ENCODE peak calls at places on chromosomes 2 and 18, in seven cellular contexts. B is left ventricle myocardium inferior; P is ovary; C is CD8-positive, alpha-beta T cell; H is OCI-LY7; G is IMR-90; D is cardiac muscle cell. F is an unnamed sample.

GRCh38 chr2:213848631-213849030 is 562.2 kb upstream of the VWC2L start:
- DNase-seq in D (no peak), C (no peak), H (no peak), B (no peak), P (no peak), G (peak; percentile 82), F (no peak)

GRCh38 chr2:127086800-127087737 is 19.9 kb downstream of the BIN1 start:
- DNase-seq in D (peak; percentile 78), B (peak; percentile 83), C (no peak), P (peak; percentile 95), G (peak; percentile 88), H (peak; percentile 37), F (peak; percentile 97)

GRCh38 chr2:214569419-214570035 is 158.7 kb downstream of the VWC2L start:
- DNase-seq in C (no peak), P (no peak), G (no peak), H (no peak), D (no peak), B (no peak), F (no peak)

GRCh38 chr2:75896779-75897366 is 186.2 kb upstream of the GCFC2 start:
- DNase-seq in H (peak; percentile 42), D (peak; percentile 80), B (no peak), P (no peak), G (no peak), C (no peak), F (no peak)

GRCh38 chr18:58507881-58508280 is 121.0 kb downstream of the ALPK2 start:
- DNase-seq in D (no peak), G (no peak), P (no peak), B (no peak), H (no peak), C (no peak), F (no peak)

GRCh38 chr2:60544980-60545560 is 8.4 kb downstream of the BCL11A start:
- DNase-seq in H (peak; percentile 51), B (no peak), G (no peak), C (no peak), D (no peak), P (no peak), F (no peak)

GRCh38 chr18:31979714-31980113 is 36.8 kb upstream of the TRAPPC8 start:
- DNase-seq in C (no peak), B (no peak), G (no peak), H (no peak), D (no peak), P (no peak), F (no peak)

GRCh38 chr2:63850650-63851049 is 9.0 kb downstream of the UGP2 start:
- DNase-seq in G (no peak), B (no peak), C (no peak), D (no peak), H (no peak), P (no peak), F (no peak)

GRCh38 chr18:48023334-48024008 is 93.0 kb upstream of the SMAD2 start:
- DNase-seq in G (peak; percentile 10), B (no peak), P (peak; percentile 65), C (no peak), H (peak; percentile 8), D (peak; percentile 70), F (peak; percentile 62)

GRCh38 chr2:159015174-159015573 is 46.7 kb downstream of the TANC1 start:
- DNase-seq in D (no peak), B (no peak), H (no peak), G (no peak), C (no peak), P (no peak), F (no peak)

GRCh38 chr18:28045176-28045810 is 131.6 kb downstream of the CDH2 start:
- DNase-seq in C (no peak), D (peak; percentile 52), P (no peak), H (no peak), B (no peak), G (peak; percentile 86), F (peak; percentile 39)

GRCh38 chr18:9758624-9759075 is 50.5 kb downstream of the RAB31 start:
- DNase-seq in D (no peak), H (no peak), G (no peak), C (no peak), B (no peak), P (no peak), F (no peak)

GRCh38 chr2:57758686-57759085 is 287.9 kb upstream of the VRK2 start:
- DNase-seq in B (no peak), D (no peak), H (no peak), P (no peak), C (no peak), G (no peak), F (no peak)

DNA sequence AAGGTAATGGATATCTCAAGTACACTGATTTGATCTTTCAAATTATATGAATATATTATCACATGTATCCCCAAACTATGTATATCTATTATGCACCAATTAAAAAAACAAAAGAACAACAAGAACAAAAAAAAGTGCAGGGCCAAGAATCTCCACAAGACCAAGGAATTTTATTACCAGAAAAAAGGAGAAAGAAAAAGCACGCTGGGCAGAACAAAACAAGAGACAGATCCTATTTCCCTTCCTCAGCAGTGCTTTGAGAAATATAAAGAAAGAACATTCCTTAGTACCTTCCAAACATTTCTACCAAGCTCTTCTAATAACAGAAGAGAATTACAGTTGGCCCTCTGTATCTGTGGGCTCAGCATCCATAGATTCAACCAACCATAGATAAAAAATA is 144.7 kb upstream of the CREB1 start:
- DNase-seq in D (no peak), B (no peak), P (no peak), G (no peak), H (no peak), C (no peak), F (no peak)
- H3K4me3 ChIP-seq in D (no peak overlapping the region), B (no peak overlapping the region), P (no peak overlapping the region), G (no peak overlapping the region), H (no peak overlapping the region), C (no peak overlapping the region), F (no peak overlapping the region)

GRCh38 chr18:79479114-79479760 is 83.5 kb downstream of the NFATC1 start:
- DNase-seq in P (peak; percentile 13), C (no peak), B (no peak), H (no peak), D (no peak), G (no peak), F (no peak)
- H3K4me1 ChIP-seq in P (no peaks in the 10 kb centered on the region), C (peaks cover 14% of the 10 kb centered on the region), B (no peaks in the 10 kb centered on the region), H (peaks cover 15% of the 10 kb centered on the region), D (no peaks in the 10 kb centered on the region), G (peaks cover 1% of the 10 kb centered on the region), F (peaks cover 4% of the 10 kb centered on the region)

DNA sequence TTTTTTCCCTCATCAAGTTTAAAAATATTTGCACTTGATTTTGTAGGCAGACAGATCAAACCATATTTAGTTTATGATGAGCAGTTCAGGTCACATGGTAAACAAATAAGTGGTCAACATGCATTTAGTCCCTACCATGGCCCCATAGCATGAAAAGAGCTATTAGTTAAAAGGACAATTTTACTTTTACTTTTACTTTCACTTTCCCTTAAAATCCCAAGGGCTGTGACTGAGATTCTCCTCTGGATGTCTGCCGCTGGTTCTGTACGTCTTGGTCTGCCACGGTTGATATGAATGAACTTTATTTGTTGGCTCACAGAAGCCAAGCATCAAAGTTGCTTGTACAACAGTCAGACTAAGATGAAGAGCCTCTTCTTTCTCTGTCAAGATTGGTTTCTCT is 626.2 kb upstream of the CDH7 start:
- DNase-seq in P (no peak), D (no peak), G (no peak), B (no peak), C (no peak), H (no peak), F (no peak)
- H3K4me3 ChIP-seq in P (no peak overlapping the region), D (no peak overlapping the region), G (no peak overlapping the region), B (peak overlapping the region; percentile 43), C (no peak overlapping the region), H (no peak overlapping the region), F (no peak overlapping the region)

DNA sequence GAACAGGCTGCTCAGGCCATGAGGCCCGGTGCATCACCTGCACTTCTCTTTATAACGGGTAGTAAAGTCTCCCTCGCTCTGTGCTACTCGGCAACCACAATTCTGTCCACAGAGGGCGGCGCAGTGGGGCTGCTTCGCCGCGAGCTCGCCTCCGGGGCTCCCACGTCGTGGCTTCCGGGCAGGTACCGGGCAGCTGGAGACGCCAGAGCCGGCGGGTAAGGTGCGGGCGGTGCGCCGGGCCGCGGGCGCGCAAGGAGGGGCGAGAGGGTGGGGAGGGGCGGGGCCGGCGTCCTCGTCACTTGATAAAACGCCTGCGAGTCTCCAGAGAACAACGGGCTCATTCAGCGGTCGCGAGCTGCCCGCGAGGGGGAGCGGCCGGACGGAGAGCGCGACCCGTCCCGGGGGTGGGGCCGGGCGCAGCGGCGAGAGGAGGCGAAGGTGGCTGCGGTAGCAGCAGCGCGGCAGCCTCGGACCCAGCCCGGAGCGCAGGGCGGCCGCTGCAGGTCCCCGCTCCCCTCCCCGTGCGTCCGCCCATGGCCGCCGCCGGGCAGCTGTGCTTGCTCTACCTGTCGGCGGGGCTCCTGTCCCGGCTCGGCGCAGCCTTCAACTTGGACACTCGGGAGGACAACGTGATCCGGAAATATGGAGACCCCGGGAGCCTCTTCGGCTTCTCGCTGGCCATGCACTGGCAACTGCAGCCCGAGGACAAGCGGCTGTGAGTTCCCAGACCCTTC is at the start of gene ITGA6:
- DNase-seq in H (no peak), P (peak; percentile 53), B (peak; percentile 80), C (peak; percentile 68), G (peak; percentile 52), D (peak; percentile 86), F (peak; percentile 62)
- H3K4me1 ChIP-seq in H (no peaks in the 10 kb centered on the region), P (peaks cover 4% of the 10 kb centered on the region), B (peaks cover 56% of the 10 kb centered on the region), C (peaks cover 45% of the 10 kb centered on the region), G (peaks cover 7% of the 10 kb centered on the region), D (peaks cover 10% of the 10 kb centered on the region), F (peaks cover 14% of the 10 kb centered on the region)

GRCh38 chr2:121709776-121710469 is 26.8 kb downstream of the NIFK start:
- DNase-seq in H (no peak), P (no peak), C (no peak), G (no peak), B (no peak), D (no peak), F (no peak)

GRCh38 chr2:121707344-121707919 is 29.2 kb downstream of the NIFK start:
- DNase-seq in B (no peak), P (no peak), G (no peak), H (peak; percentile 8), C (no peak), D (no peak), F (no peak)

GRCh38 chr2:121707920-121708361 is 28.7 kb downstream of the NIFK start:
- DNase-seq in C (no peak), B (no peak), G (no peak), H (no peak), P (no peak), D (no peak), F (no peak)

GRCh38 chr2:121705958-121706357 is 30.7 kb downstream of the NIFK start:
- DNase-seq in P (no peak), H (no peak), G (no peak), B (no peak), C (no peak), D (no peak), F (no peak)

GRCh38 chr2:121710470-121711170 is 26.1 kb downstream of the NIFK start:
- DNase-seq in H (no peak), D (no peak), P (no peak), B (no peak), C (no peak), G (no peak), F (no peak)
- H3K4me3 ChIP-seq in H (no peak overlapping the region), D (no peak overlapping the region), P (no peak overlapping the region), B (no peak overlapping the region), C (no peak overlapping the region), G (no peak overlapping the region), F (no peak overlapping the region)

GRCh38 chr18:77066101-77066500 is 66.5 kb downstream of the MBP start:
- DNase-seq in P (no peak), C (no peak), G (no peak), D (no peak), B (no peak), H (no peak), F (no peak)
- H3K4me1 ChIP-seq in P (peaks cover 11% of the 10 kb centered on the region), C (peaks cover 99% of the 10 kb centered on the region), G (peaks cover 48% of the 10 kb centered on the region), D (no peaks in the 10 kb centered on the region), B (peaks cover 78% of the 10 kb centered on the region), H (peaks cover 61% of the 10 kb centered on the region), F (peaks cover 94% of the 10 kb centered on the region)